ENCODE peak calls at places on chromosome 11, in seven cellular contexts. M is mucosa of descending colon, U is GM04504, A is coronary artery, D is A549, C is BJ, S is WTC11. Z is an unnamed sample.

GRCh38 chr11:8826145-8826786 is 84.7 kb upstream of the AKIP1 start:
- DNase-seq in A (no peak), U (no peak), D (no peak), M (no peak), C (no peak), S (no peak), Z (no peak)

GRCh38 chr11:112334381-112334780 is 73.7 kb upstream of the PLET1 start:
- DNase-seq in C (no peak), S (no peak), U (no peak), D (no peak), M (no peak), A (no peak), Z (no peak)

GRCh38 chr11:22703561-22703960 is 37.1 kb downstream of the GAS2 start:
- DNase-seq in S (no peak), U (no peak), C (no peak), M (no peak), A (no peak), D (no peak), Z (peak; percentile 41)

GRCh38 chr11:114108501-114109205 is 49.1 kb downstream of the ZBTB16 start:
- DNase-seq in U (no peak), D (no peak), M (no peak), A (no peak), C (no peak), S (no peak), Z (no peak)

GRCh38 chr11:106961048-106961447 is 57.2 kb downstream of the GUCY1A2 start:
- DNase-seq in S (no peak), D (no peak), A (no peak), C (no peak), U (no peak), M (no peak), Z (no peak)

GRCh38 chr11:109851780-109852390 is 241.3 kb upstream of the ZC3H12C start:
- DNase-seq in S (no peak), M (no peak), D (no peak), C (no peak), A (no peak), U (peak; percentile 17), Z (no peak)

GRCh38 chr11:81059356-81059755 is 1618.5 kb upstream of the TENM4 start:
- DNase-seq in U (no peak), D (no peak), A (no peak), C (no peak), M (no peak), S (no peak), Z (no peak)

GRCh38 chr11:86291466-86292262 is 10.4 kb upstream of the HIKESHI start:
- DNase-seq in C (no peak), U (peak; percentile 27), D (peak; percentile 49), M (peak; percentile 55), A (no peak), S (peak; percentile 60), Z (peak; percentile 31)

GRCh38 chr11:16788141-16789060 is 50.0 kb downstream of the C11orf58 start:
- DNase-seq in C (no peak), D (peak; percentile 70), U (no peak), A (no peak), M (peak; percentile 84), S (peak; percentile 83), Z (peak; percentile 58)

GRCh38 chr11:78427615-78428272 is 10.1 kb upstream of the GAB2 start:
- DNase-seq in U (no peak), S (no peak), M (no peak), A (no peak), D (no peak), C (no peak), Z (no peak)

GRCh38 chr11:10019906-10020682 is 273.9 kb downstream of the SBF2 start:
- DNase-seq in D (no peak), A (no peak), C (no peak), S (no peak), M (peak; percentile 74), U (no peak), Z (no peak)

GRCh38 chr11:133936551-133936950 is 20.2 kb downstream of the IGSF9B start:
- DNase-seq in A (no peak), D (no peak), S (no peak), C (no peak), U (no peak), M (no peak), Z (no peak)

GRCh38 chr11:2462092-2462985 is 17.5 kb downstream of the KCNQ1 start:
- DNase-seq in S (no peak), M (no peak), D (no peak), A (peak; percentile 70), C (no peak), U (no peak), Z (no peak)

GRCh38 chr11:122861631-122862030 is 20.9 kb upstream of the JHY start:
- DNase-seq in C (no peak), U (no peak), D (no peak), A (no peak), M (no peak), S (no peak), Z (no peak)

GRCh38 chr11:128496684-128497056 is 90.7 kb downstream of the ETS1 start:
- DNase-seq in M (no peak), C (no peak), A (no peak), D (peak; percentile 54), S (no peak), U (no peak), Z (no peak)

GRCh38 chr11:10488581-10489443 is 33.7 kb downstream of the AMPD3 start:
- DNase-seq in D (no peak), C (no peak), M (peak; percentile 77), U (no peak), S (no peak), A (peak; percentile 71), Z (no peak)

GRCh38 chr11:113874920-113875413 is 405 bp downstream of the USP28 start:
- DNase-seq in M (peak; percentile 56), A (no peak), S (no peak), C (no peak), D (peak; percentile 31), U (no peak), Z (no peak)

GRCh38 chr11:17413414-17414316 is 25.2 kb upstream of the KCNJ11 start:
- DNase-seq in U (no peak), D (no peak), M (peak; percentile 74), C (no peak), A (no peak), S (no peak), Z (no peak)

GRCh38 chr11:20671856-20672546 is 2.6 kb downstream of the NELL1 start:
- DNase-seq in C (no peak), S (no peak), A (no peak), U (no peak), D (peak; percentile 31), M (no peak), Z (peak; percentile 8)

GRCh38 chr11:133927690-133928627 is 28.8 kb downstream of the IGSF9B start:
- DNase-seq in S (peak; percentile 83), D (peak; percentile 73), C (no peak), U (no peak), M (peak; percentile 76), A (no peak), Z (peak; percentile 46)

GRCh38 chr11:104705475-104706195 is 192.6 kb downstream of the CASP12 start:
- DNase-seq in M (peak; percentile 54), U (no peak), D (no peak), A (no peak), C (no peak), S (no peak), Z (peak; percentile 18)